ENCODE peak calls at places on chromosomes 2 and 18, in eight cellular contexts. W, H, I, R, P, F, O and Q are unnamed samples.

GRCh38 chr18:69484699-69485396 is 84.2 kb downstream of the DOK6 start:
- DNase-seq in W (no peak), H (peak), I (no peak), R (peak), P (no peak), F (no peak), O (no peak), Q (no peak)

GRCh38 chr18:59484796-59485328 is 125.8 kb upstream of the LMAN1 start:
- DNase-seq in W (no peak), H (no peak), I (no peak), R (no peak), P (no peak), F (no peak), O (no peak), Q (no peak)

GRCh38 chr2:67394734-67395133 is 2.4 kb upstream of the ETAA1 start:
- DNase-seq in W (no peak), H (no peak), I (no peak), R (peak), P (no peak), F (no peak), O (no peak), Q (no peak)

GRCh38 chr18:9283789-9284188 is 50.8 kb upstream of the TWSG1 start:
- DNase-seq in W (no peak), H (no peak), I (no peak), R (no peak), P (no peak), F (no peak), O (no peak), Q (no peak)

GRCh38 chr2:236795176-236795860 is 225.7 kb downstream of the ACKR3 start:
- DNase-seq in W (no peak), H (no peak), I (no peak), R (no peak), P (no peak), F (no peak), O (no peak), Q (no peak)

GRCh38 chr2:16021611-16022363 is 81.4 kb downstream of the MYCN start:
- DNase-seq in W (no peak), H (no peak), I (no peak), R (no peak), P (no peak), F (no peak), O (no peak), Q (no peak)

GRCh38 chr2:118822015-118822414 is 25.4 kb downstream of the EN1 start:
- DNase-seq in W (no peak), H (no peak), I (no peak), R (no peak), P (no peak), F (no peak), O (no peak), Q (no peak)

GRCh38 chr2:182642328-182642727 is 73.7 kb upstream of the DNAJC10 start:
- DNase-seq in W (peak), H (peak), I (peak), R (peak), P (no peak), F (peak), O (no peak), Q (peak)

GRCh38 chr2:199684832-199685231 is 166.2 kb downstream of the FTCDNL1 start:
- DNase-seq in W (no peak), H (no peak), I (no peak), R (no peak), P (no peak), F (no peak), O (no peak), Q (no peak)

GRCh38 chr18:39602112-39602511 is 2036.5 kb upstream of the CELF4 start:
- DNase-seq in W (no peak), H (no peak), I (no peak), R (no peak), P (no peak), F (no peak), O (no peak), Q (no peak)

GRCh38 chr2:107362973-107363372 is 463.7 kb upstream of the RGPD4 start:
- DNase-seq in W (no peak), H (no peak), I (no peak), R (no peak), P (no peak), F (no peak), O (no peak), Q (no peak)

GRCh38 chr2:231211461-231211860 is 13.0 kb downstream of the ARMC9 start:
- DNase-seq in W (no peak), H (no peak), I (no peak), R (no peak), P (no peak), F (no peak), O (no peak), Q (no peak)

GRCh38 chr2:51093016-51093415 is 61.1 kb upstream of the NRXN1 start:
- DNase-seq in W (no peak), H (no peak), I (no peak), R (no peak), P (no peak), F (no peak), O (no peak), Q (no peak)

GRCh38 chr2:199468561-199469513 is 11.1 kb upstream of the SATB2 start:
- DNase-seq in W (no peak), H (no peak), I (peak), R (peak), P (no peak), F (no peak), O (no peak), Q (no peak)

GRCh38 chr2:105438104-105438929 is 39.5 kb upstream of the FHL2 start:
- DNase-seq in W (no peak), H (no peak), I (no peak), R (no peak), P (no peak), F (peak), O (no peak), Q (no peak)

GRCh38 chr18:69974365-69974764 is 26.7 kb upstream of the CD226 start:
- DNase-seq in W (no peak), H (no peak), I (no peak), R (no peak), P (no peak), F (no peak), O (no peak), Q (no peak)

GRCh38 chr18:72086421-72086820 is 457.7 kb downstream of the CBLN2 start:
- DNase-seq in W (no peak), H (peak), I (no peak), R (peak), P (no peak), F (no peak), O (no peak), Q (no peak)

GRCh38 chr2:215485032-215485431 is 49.2 kb upstream of the FN1 start:
- DNase-seq in W (no peak), H (no peak), I (no peak), R (no peak), P (no peak), F (no peak), O (no peak), Q (no peak)

GRCh38 chr2:190444954-190445353 is 36.8 kb downstream of the MFSD6 start:
- DNase-seq in W (no peak), H (no peak), I (no peak), R (no peak), P (no peak), F (no peak), O (no peak), Q (no peak)

GRCh38 chr18:49668583-49669290 is 106.9 kb downstream of the LIPG start:
- DNase-seq in W (no peak), H (peak), I (no peak), R (peak), P (peak), F (peak), O (no peak), Q (no peak)

GRCh38 chr18:69399253-69399652 is 1.4 kb upstream of the DOK6 start:
- DNase-seq in W (no peak), H (no peak), I (no peak), R (peak), P (no peak), F (no peak), O (no peak), Q (no peak)

GRCh38 chr18:79948719-79949411 is 2.6 kb downstream of the SLC66A2 start:
- DNase-seq in W (peak), H (no peak), I (no peak), R (no peak), P (no peak), F (no peak), O (no peak), Q (peak)

GRCh38 chr2:188046437-188046836 is 245.2 kb upstream of the GULP1 start:
- DNase-seq in W (no peak), H (no peak), I (no peak), R (no peak), P (no peak), F (no peak), O (no peak), Q (no peak)

GRCh38 chr2:174957049-174957448 is 48.1 kb downstream of the CHN1 start:
- DNase-seq in W (no peak), H (no peak), I (peak), R (no peak), P (no peak), F (no peak), O (no peak), Q (no peak)

GRCh38 chr2:178477443-178478099 is 829 bp downstream of the FKBP7 start:
- DNase-seq in W (no peak), H (peak), I (no peak), R (no peak), P (no peak), F (no peak), O (no peak), Q (no peak)

GRCh38 chr2:128979182-128979581 is 660.5 kb upstream of the HS6ST1 start:
- DNase-seq in W (no peak), H (peak), I (no peak), R (peak), P (no peak), F (no peak), O (no peak), Q (no peak)

DNA sequence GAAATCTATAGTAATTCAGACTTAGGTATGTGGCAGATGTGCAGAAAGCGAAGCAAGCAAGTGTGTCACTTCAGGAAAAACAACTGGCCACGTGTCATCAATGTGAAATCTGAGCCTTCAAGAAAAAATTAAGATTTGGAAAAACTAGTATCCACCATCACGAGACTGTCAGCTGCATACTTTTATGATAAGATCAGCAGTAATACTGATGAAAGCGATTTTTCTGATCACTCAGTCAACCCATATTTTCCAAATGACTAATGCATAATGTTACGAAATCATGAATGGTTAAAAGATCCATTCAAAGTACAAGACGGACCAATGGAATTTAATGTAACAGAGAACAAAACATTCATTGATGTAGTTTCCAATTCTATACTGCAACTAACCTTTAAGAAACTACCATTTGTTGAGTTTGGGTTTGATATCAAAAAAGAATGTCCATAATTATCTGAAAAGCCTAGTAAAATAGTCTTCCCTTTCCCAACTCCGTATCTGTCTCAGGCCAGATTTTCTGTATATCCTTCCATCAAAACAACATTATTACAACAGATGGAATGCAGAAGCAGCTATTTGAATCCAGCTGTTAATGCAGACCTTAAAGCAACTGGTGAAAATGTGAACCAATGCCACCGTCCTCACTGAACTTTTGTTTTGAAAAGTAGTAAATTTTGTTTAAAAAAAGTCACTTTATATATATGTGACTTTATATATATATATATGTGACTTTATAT is 17.0 kb upstream of the BCL2 start:
- DNase-seq in W (no peak), H (peak), I (no peak), R (no peak), P (no peak), F (no peak), O (no peak), Q (no peak)
- H3K27ac ChIP-seq in W (no peak), H (peak), I (peak), R (no peak), P (peak), F (no peak), O (peak), Q (peak)

GRCh38 chr2:201219328-201220096 is 36.6 kb downstream of the CASP10 start:
- DNase-seq in W (no peak), H (no peak), I (no peak), R (no peak), P (no peak), F (no peak), O (no peak), Q (no peak)
- H3K4me3 ChIP-seq in W (no peak), H (no peak), I (no peak), R (no peak), P (no peak), F (no peak), O (no peak), Q (no peak)

GRCh38 chr2:217340176-217340575 is 480.3 kb upstream of the TNP1 start:
- DNase-seq in W (no peak), H (no peak), I (no peak), R (no peak), P (no peak), F (no peak), O (no peak), Q (no peak)
- H3K27ac ChIP-seq in W (no peak), H (no peak), I (no peak), R (no peak), P (no peak), F (no peak), O (no peak), Q (no peak)

GRCh38 chr2:47087051-47087450 is 68.1 kb downstream of the STPG4 start:
- DNase-seq in W (no peak), H (no peak), I (no peak), R (no peak), P (no peak), F (no peak), O (no peak), Q (no peak)
- H3K4me3 ChIP-seq in W (no peak), H (no peak), I (no peak), R (no peak), P (no peak), F (no peak), O (no peak), Q (no peak)

DNA sequence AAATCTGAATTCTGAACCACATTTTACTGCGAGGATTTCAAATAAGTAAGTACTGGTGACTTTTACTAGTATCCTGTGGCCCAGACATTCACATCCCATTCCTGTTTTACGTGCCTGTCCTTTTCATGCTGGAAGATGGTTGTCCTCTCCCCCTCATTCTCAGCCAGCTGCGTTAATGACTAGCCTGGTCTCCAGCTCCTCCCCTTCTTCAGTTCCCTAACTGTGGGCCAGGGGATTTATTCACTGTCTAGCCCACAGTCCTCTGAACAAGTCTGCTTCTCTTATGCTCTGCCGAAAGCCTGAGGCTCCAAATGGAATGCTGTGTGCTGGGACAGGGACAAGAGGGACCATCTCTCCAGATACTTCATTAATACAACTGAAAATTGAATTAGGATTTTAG is 373.9 kb downstream of the PTPRM start:
- DNase-seq in W (no peak), H (no peak), I (no peak), R (no peak), P (no peak), F (no peak), O (no peak), Q (no peak)
- H3K27ac ChIP-seq in W (no peak), H (no peak), I (no peak), R (no peak), P (no peak), F (no peak), O (no peak), Q (no peak)

GRCh38 chr2:37317746-37318145 is 6.9 kb downstream of the PRKD3 start:
- DNase-seq in W (no peak), H (no peak), I (no peak), R (no peak), P (no peak), F (no peak), O (no peak), Q (no peak)
- H3K4me3 ChIP-seq in W (no peak), H (no peak), I (no peak), R (no peak), P (no peak), F (no peak), O (no peak), Q (no peak)

GRCh38 chr18:76495435-76496199 is 575 bp upstream of the ZNF516 start:
- DNase-seq in W (no peak), H (peak), I (peak), R (peak), P (no peak), F (peak), O (no peak), Q (no peak)
- H3K27ac ChIP-seq in W (peak), H (peak), I (peak), R (no peak), P (peak), F (peak), O (peak), Q (peak)